ENCODE peak calls at places on chromosomes 5 and 9, in five cellular contexts. One of them, this sample, is unnamed.

GRCh38 chr5:7851617-7852289 is 820 bp upstream of the CFAP90 start:
- DNase-seq in neural crest cell: no peak
- DNase-seq in mucosa of descending colon: no peak
- DNase-seq in Daoy: no peak
- DNase-seq in activated CD8-positive, alpha-beta memory T cell treated with anti-CD3 and anti-CD28 coated beads, Interleukin-2, amount 50 U/mL, for 48 hours: no peak
- DNase-seq in this sample: no peak

GRCh38 chr5:123035320-123035949 is 1.1 kb downstream of the PPIC start:
- DNase-seq in neural crest cell: no peak
- DNase-seq in Daoy: peak
- DNase-seq in mucosa of descending colon: peak
- DNase-seq in activated CD8-positive, alpha-beta memory T cell treated with anti-CD3 and anti-CD28 coated beads, Interleukin-2, amount 50 U/mL, for 48 hours: no peak
- DNase-seq in this sample: no peak

GRCh38 chr5:62718368-62718767 is 139.7 kb downstream of the LRRC70 start:
- DNase-seq in activated CD8-positive, alpha-beta memory T cell treated with anti-CD3 and anti-CD28 coated beads, Interleukin-2, amount 50 U/mL, for 48 hours: no peak
- DNase-seq in Daoy: no peak
- DNase-seq in neural crest cell: no peak
- DNase-seq in mucosa of descending colon: no peak
- DNase-seq in this sample: no peak

GRCh38 chr5:127410906-127411780 is 106.3 kb upstream of the PRRC1 start:
- DNase-seq in neural crest cell: no peak
- DNase-seq in Daoy: no peak
- DNase-seq in mucosa of descending colon: no peak
- DNase-seq in activated CD8-positive, alpha-beta memory T cell treated with anti-CD3 and anti-CD28 coated beads, Interleukin-2, amount 50 U/mL, for 48 hours: no peak
- DNase-seq in this sample: no peak

GRCh38 chr9:133238851-133239532 is 29.9 kb upstream of the OBP2B start:
- DNase-seq in Daoy: peak
- DNase-seq in mucosa of descending colon: peak
- DNase-seq in activated CD8-positive, alpha-beta memory T cell treated with anti-CD3 and anti-CD28 coated beads, Interleukin-2, amount 50 U/mL, for 48 hours: peak
- DNase-seq in neural crest cell: peak
- DNase-seq in this sample: peak

GRCh38 chr9:107819772-107820171 is 330.2 kb upstream of the KLF4 start:
- DNase-seq in neural crest cell: no peak
- DNase-seq in activated CD8-positive, alpha-beta memory T cell treated with anti-CD3 and anti-CD28 coated beads, Interleukin-2, amount 50 U/mL, for 48 hours: no peak
- DNase-seq in Daoy: no peak
- DNase-seq in mucosa of descending colon: peak
- DNase-seq in this sample: no peak

GRCh38 chr5:143060018-143060417 is 289.8 kb downstream of the ARHGAP26 start:
- DNase-seq in mucosa of descending colon: no peak
- DNase-seq in neural crest cell: no peak
- DNase-seq in Daoy: no peak
- DNase-seq in activated CD8-positive, alpha-beta memory T cell treated with anti-CD3 and anti-CD28 coated beads, Interleukin-2, amount 50 U/mL, for 48 hours: no peak
- DNase-seq in this sample: no peak

GRCh38 chr9:135975834-135976233 is 14.7 kb upstream of the UBAC1 start:
- DNase-seq in neural crest cell: no peak
- DNase-seq in activated CD8-positive, alpha-beta memory T cell treated with anti-CD3 and anti-CD28 coated beads, Interleukin-2, amount 50 U/mL, for 48 hours: no peak
- DNase-seq in mucosa of descending colon: no peak
- DNase-seq in Daoy: no peak
- DNase-seq in this sample: no peak

GRCh38 chr9:90773593-90773992 is 28.0 kb upstream of the SYK start:
- DNase-seq in activated CD8-positive, alpha-beta memory T cell treated with anti-CD3 and anti-CD28 coated beads, Interleukin-2, amount 50 U/mL, for 48 hours: no peak
- DNase-seq in Daoy: peak
- DNase-seq in neural crest cell: no peak
- DNase-seq in mucosa of descending colon: no peak
- DNase-seq in this sample: no peak

GRCh38 chr9:78021692-78022091 is 9.9 kb downstream of the GNAQ start:
- DNase-seq in Daoy: no peak
- DNase-seq in neural crest cell: no peak
- DNase-seq in mucosa of descending colon: peak
- DNase-seq in activated CD8-positive, alpha-beta memory T cell treated with anti-CD3 and anti-CD28 coated beads, Interleukin-2, amount 50 U/mL, for 48 hours: no peak
- DNase-seq in this sample: no peak

GRCh38 chr5:112860929-112861637 is at the start of gene SRP19:
- DNase-seq in mucosa of descending colon: peak
- DNase-seq in neural crest cell: peak
- DNase-seq in Daoy: peak
- DNase-seq in activated CD8-positive, alpha-beta memory T cell treated with anti-CD3 and anti-CD28 coated beads, Interleukin-2, amount 50 U/mL, for 48 hours: peak
- DNase-seq in this sample: peak

GRCh38 chr9:114386886-114387677 is 700 bp downstream of the AKNA start:
- DNase-seq in mucosa of descending colon: peak
- DNase-seq in activated CD8-positive, alpha-beta memory T cell treated with anti-CD3 and anti-CD28 coated beads, Interleukin-2, amount 50 U/mL, for 48 hours: peak
- DNase-seq in Daoy: no peak
- DNase-seq in neural crest cell: no peak
- DNase-seq in this sample: no peak

GRCh38 chr5:54088081-54088480 is 222.3 kb downstream of the ARL15 start:
- DNase-seq in activated CD8-positive, alpha-beta memory T cell treated with anti-CD3 and anti-CD28 coated beads, Interleukin-2, amount 50 U/mL, for 48 hours: no peak
- DNase-seq in neural crest cell: no peak
- DNase-seq in mucosa of descending colon: no peak
- DNase-seq in Daoy: no peak
- DNase-seq in this sample: no peak

GRCh38 chr5:88550736-88551135 is 282.1 kb upstream of the TMEM161B start:
- DNase-seq in Daoy: no peak
- DNase-seq in mucosa of descending colon: no peak
- DNase-seq in activated CD8-positive, alpha-beta memory T cell treated with anti-CD3 and anti-CD28 coated beads, Interleukin-2, amount 50 U/mL, for 48 hours: no peak
- DNase-seq in neural crest cell: no peak
- DNase-seq in this sample: no peak

GRCh38 chr5:152349683-152350526 is 55.2 kb downstream of the NMUR2 start:
- DNase-seq in activated CD8-positive, alpha-beta memory T cell treated with anti-CD3 and anti-CD28 coated beads, Interleukin-2, amount 50 U/mL, for 48 hours: peak
- DNase-seq in mucosa of descending colon: peak
- DNase-seq in Daoy: peak
- DNase-seq in neural crest cell: peak
- DNase-seq in this sample: no peak

GRCh38 chr5:32017638-32018429 is 156.3 kb downstream of the GOLPH3 start:
- DNase-seq in activated CD8-positive, alpha-beta memory T cell treated with anti-CD3 and anti-CD28 coated beads, Interleukin-2, amount 50 U/mL, for 48 hours: no peak
- DNase-seq in Daoy: no peak
- DNase-seq in mucosa of descending colon: no peak
- DNase-seq in neural crest cell: no peak
- DNase-seq in this sample: no peak

GRCh38 chr9:34443533-34443932 is 14.8 kb downstream of the FAM219A start:
- DNase-seq in neural crest cell: no peak
- DNase-seq in mucosa of descending colon: no peak
- DNase-seq in Daoy: peak
- DNase-seq in activated CD8-positive, alpha-beta memory T cell treated with anti-CD3 and anti-CD28 coated beads, Interleukin-2, amount 50 U/mL, for 48 hours: no peak
- DNase-seq in this sample: no peak

GRCh38 chr9:120066315-120066714 is 513.7 kb downstream of the CDK5RAP2 start:
- DNase-seq in Daoy: no peak
- DNase-seq in activated CD8-positive, alpha-beta memory T cell treated with anti-CD3 and anti-CD28 coated beads, Interleukin-2, amount 50 U/mL, for 48 hours: no peak
- DNase-seq in neural crest cell: no peak
- DNase-seq in mucosa of descending colon: no peak
- DNase-seq in this sample: no peak

GRCh38 chr5:102090770-102091169 is 205.3 kb downstream of the SLCO4C1 start:
- DNase-seq in neural crest cell: no peak
- DNase-seq in activated CD8-positive, alpha-beta memory T cell treated with anti-CD3 and anti-CD28 coated beads, Interleukin-2, amount 50 U/mL, for 48 hours: no peak
- DNase-seq in Daoy: no peak
- DNase-seq in mucosa of descending colon: no peak
- DNase-seq in this sample: no peak

GRCh38 chr5:93579561-93580386 is 1.2 kb downstream of the NR2F1-AS1 start:
- DNase-seq in mucosa of descending colon: peak
- DNase-seq in Daoy: peak
- DNase-seq in neural crest cell: peak
- DNase-seq in activated CD8-positive, alpha-beta memory T cell treated with anti-CD3 and anti-CD28 coated beads, Interleukin-2, amount 50 U/mL, for 48 hours: peak
- DNase-seq in this sample: no peak

GRCh38 chr5:86155763-86156162 is 462.0 kb upstream of the COX7C start:
- DNase-seq in activated CD8-positive, alpha-beta memory T cell treated with anti-CD3 and anti-CD28 coated beads, Interleukin-2, amount 50 U/mL, for 48 hours: no peak
- DNase-seq in Daoy: no peak
- DNase-seq in mucosa of descending colon: no peak
- DNase-seq in neural crest cell: no peak
- DNase-seq in this sample: no peak

GRCh38 chr5:141978389-141978788 is 9.5 kb downstream of the RNF14 start:
- DNase-seq in neural crest cell: no peak
- DNase-seq in mucosa of descending colon: no peak
- DNase-seq in Daoy: no peak
- DNase-seq in activated CD8-positive, alpha-beta memory T cell treated with anti-CD3 and anti-CD28 coated beads, Interleukin-2, amount 50 U/mL, for 48 hours: no peak
- DNase-seq in this sample: no peak

GRCh38 chr9:97510797-97511761 is 9.6 kb downstream of the TMOD1 start:
- DNase-seq in activated CD8-positive, alpha-beta memory T cell treated with anti-CD3 and anti-CD28 coated beads, Interleukin-2, amount 50 U/mL, for 48 hours: peak
- DNase-seq in neural crest cell: no peak
- DNase-seq in mucosa of descending colon: no peak
- DNase-seq in Daoy: peak
- DNase-seq in this sample: no peak

GRCh38 chr5:172389578-172390112 is 64.7 kb downstream of the SH3PXD2B start:
- DNase-seq in Daoy: no peak
- DNase-seq in mucosa of descending colon: no peak
- DNase-seq in activated CD8-positive, alpha-beta memory T cell treated with anti-CD3 and anti-CD28 coated beads, Interleukin-2, amount 50 U/mL, for 48 hours: no peak
- DNase-seq in neural crest cell: no peak
- DNase-seq in this sample: no peak